ENCODE peak calls at places on chromosomes 4 and X, in six cellular contexts. Z is endothelial cell, U is cardiac muscle cell, L is astrocyte of the spinal cord, S is fibroblast of lung, Y is AG10803. D is an unnamed sample.

GRCh38 chrX:126552313-126553022 is at the start of gene DCAF12L1:
- DNase-seq in Z (peak), U (no peak), L (no peak), S (no peak), Y (no peak), D (peak)

GRCh38 chrX:22220941-22221340 is 51.8 kb upstream of the CBLL2 start:
- DNase-seq in Z (no peak), U (peak), L (peak), S (peak), Y (peak), D (no peak)

GRCh38 chr4:42331914-42332368 is 65.3 kb upstream of the SHISA3 start:
- DNase-seq in Z (no peak), U (peak), L (peak), S (peak), Y (no peak), D (no peak)

GRCh38 chr4:7073526-7074390 is 5.9 kb upstream of the GRPEL1 start:
- DNase-seq in Z (peak), U (peak), L (peak), S (peak), Y (peak), D (peak)

GRCh38 chr4:63620271-63620670 is 789.0 kb downstream of the TECRL start:
- DNase-seq in Z (no peak), U (no peak), L (no peak), S (no peak), Y (no peak), D (no peak)

GRCh38 chr4:159048166-159048886 is 54.6 kb upstream of the RAPGEF2 start:
- DNase-seq in Z (no peak), U (peak), L (peak), S (peak), Y (peak), D (no peak)

GRCh38 chr4:100450449-100450848 is 67.4 kb downstream of the EMCN start:
- DNase-seq in Z (no peak), U (no peak), L (no peak), S (peak), Y (peak), D (no peak)

GRCh38 chr4:183098723-183099536 is at the start of gene WWC2:
- DNase-seq in Z (peak), U (peak), L (peak), S (peak), Y (peak), D (peak)

GRCh38 chr4:61373901-61374611 is 173.9 kb downstream of the ADGRL3 start:
- DNase-seq in Z (no peak), U (peak), L (peak), S (peak), Y (no peak), D (no peak)

GRCh38 chr4:123043013-123043412 is 120.6 kb upstream of the NUDT6 start:
- DNase-seq in Z (no peak), U (no peak), L (peak), S (no peak), Y (peak), D (no peak)

GRCh38 chr4:86156526-86156925 is 203.3 kb downstream of the MAPK10 start:
- DNase-seq in Z (no peak), U (no peak), L (no peak), S (no peak), Y (no peak), D (no peak)

GRCh38 chr4:8848507-8849265 is 23.0 kb downstream of the HMX1 start:
- DNase-seq in Z (no peak), U (no peak), L (no peak), S (no peak), Y (no peak), D (no peak)

GRCh38 chrX:155544886-155545285 is 67.9 kb downstream of the TMLHE start:
- DNase-seq in Z (no peak), U (peak), L (peak), S (peak), Y (peak), D (no peak)

GRCh38 chrX:122517781-122518180 is 666.3 kb upstream of the GRIA3 start:
- DNase-seq in Z (no peak), U (no peak), L (peak), S (peak), Y (peak), D (no peak)

GRCh38 chr4:156778606-156779005 is 193.0 kb downstream of the PDGFC start:
- DNase-seq in Z (no peak), U (peak), L (peak), S (peak), Y (peak), D (no peak)

GRCh38 chr4:124943145-124943889 is 230.8 kb upstream of the ANKRD50 start:
- DNase-seq in Z (no peak), U (peak), L (peak), S (peak), Y (peak), D (no peak)

GRCh38 chr4:112340048-112340447 is 42.9 kb downstream of the ALPK1 start:
- DNase-seq in Z (no peak), U (no peak), L (no peak), S (no peak), Y (no peak), D (no peak)
- TF ChIP-seq CTCF in Z (no peak), U (no peak), L (no peak), S (no peak), Y (no peak), D (no peak)

GRCh38 chr4:148021706-148022105 is 289.8 kb downstream of the ARHGAP10 start:
- DNase-seq in Z (no peak), U (no peak), L (no peak), S (no peak), Y (no peak), D (no peak)

GRCh38 chr4:148026022-148026421 is 294.1 kb downstream of the ARHGAP10 start:
- DNase-seq in Z (no peak), U (peak), L (peak), S (peak), Y (peak), D (no peak)

GRCh38 chr4:148023782-148024181 is 291.9 kb downstream of the ARHGAP10 start:
- DNase-seq in Z (no peak), U (no peak), L (no peak), S (no peak), Y (no peak), D (no peak)

GRCh38 chr4:148017801-148018200 is 285.9 kb downstream of the ARHGAP10 start:
- DNase-seq in Z (no peak), U (peak), L (no peak), S (peak), Y (no peak), D (no peak)

GRCh38 chr4:148022975-148023374 is 291.1 kb downstream of the ARHGAP10 start:
- DNase-seq in Z (no peak), U (no peak), L (no peak), S (no peak), Y (no peak), D (no peak)
- TF ChIP-seq CTCF in Z (no peak), U (no peak), L (no peak), S (no peak), Y (no peak), D (no peak)

DNA sequence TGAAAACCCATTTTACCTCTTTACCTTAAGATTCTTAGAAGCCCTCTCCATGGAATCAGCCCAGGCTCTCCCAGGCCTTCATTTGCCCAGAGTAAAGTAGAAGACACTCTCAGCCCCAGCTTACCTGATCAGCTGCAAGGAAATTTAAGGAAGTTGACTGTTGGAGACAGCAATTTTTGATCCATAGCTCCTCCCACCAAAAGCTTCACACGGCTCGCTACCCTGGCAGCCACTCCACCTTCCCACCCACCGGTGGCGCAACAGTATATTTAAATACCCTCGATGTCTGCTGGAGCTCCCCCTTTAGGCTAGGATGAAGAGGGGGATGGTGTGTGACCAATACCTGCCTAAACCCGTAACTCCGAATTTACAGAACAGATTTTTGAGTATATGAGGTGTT is 75.4 kb downstream of the MBNL3 start:
- DNase-seq in Z (peak), U (no peak), L (no peak), S (no peak), Y (no peak), D (no peak)
- TF ChIP-seq CTCF in Z (no peak), U (no peak), L (no peak), S (no peak), Y (no peak), D (no peak)

GRCh38 chrX:153645151-153645550 is 1.9 kb upstream of the DUSP9 start:
- DNase-seq in Z (no peak), U (no peak), L (no peak), S (no peak), Y (no peak), D (no peak)

GRCh38 chrX:153643431-153644351 is 3.3 kb upstream of the DUSP9 start:
- DNase-seq in Z (no peak), U (no peak), L (no peak), S (no peak), Y (no peak), D (no peak)

GRCh38 chrX:153642655-153643430 is 4.2 kb upstream of the DUSP9 start:
- DNase-seq in Z (no peak), U (no peak), L (no peak), S (no peak), Y (no peak), D (no peak)

GRCh38 chrX:153645921-153646481 is 1.0 kb upstream of the DUSP9 start:
- DNase-seq in Z (no peak), U (no peak), L (no peak), S (no peak), Y (no peak), D (no peak)

DNA sequence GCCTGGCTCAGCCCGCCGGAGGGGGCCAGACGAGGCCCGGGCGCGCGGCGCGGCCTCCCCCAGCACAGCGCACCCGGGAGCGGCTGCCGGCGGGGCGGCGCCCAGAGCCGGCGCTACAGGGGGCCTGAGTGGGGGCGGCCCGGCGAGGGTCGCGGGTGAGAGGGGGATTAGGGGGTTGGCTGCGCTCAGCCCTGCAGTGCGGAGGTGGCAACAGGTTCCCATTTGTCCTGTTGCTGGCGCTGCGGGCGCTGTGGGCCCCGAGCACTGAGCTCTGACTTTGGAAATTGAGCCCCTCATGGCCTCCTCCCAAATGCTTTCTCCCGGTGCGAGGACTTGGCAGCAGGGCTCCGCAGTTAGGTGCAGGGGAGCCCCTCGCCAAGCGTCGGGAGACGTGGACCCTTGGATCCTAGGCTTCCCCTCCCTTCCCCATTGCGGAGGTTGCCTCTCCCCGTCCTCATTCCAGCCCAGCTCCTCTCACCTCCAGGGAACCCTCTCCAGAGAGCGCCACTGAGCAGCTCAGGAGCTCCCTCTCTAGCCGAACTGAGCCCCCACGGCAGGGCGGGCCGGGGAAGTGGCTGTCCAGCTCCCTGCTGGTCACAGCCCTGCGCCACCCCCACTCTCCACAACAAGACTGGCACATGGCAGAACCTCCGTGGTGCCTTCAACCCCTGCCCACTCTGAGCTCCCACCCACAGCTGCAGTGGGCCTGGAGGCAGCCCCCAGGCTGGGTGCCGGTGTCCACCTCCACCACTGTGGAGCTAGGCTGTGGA is 2.5 kb upstream of the DUSP9 start:
- DNase-seq in Z (no peak), U (no peak), L (no peak), S (no peak), Y (no peak), D (no peak)
- TF ChIP-seq CTCF in Z (no peak), U (no peak), L (no peak), S (no peak), Y (no peak), D (peak)